ENCODE peak calls at places on chromosome 13, in seven cellular contexts. One of them, this sample, is unnamed.
A peak's percentile ranks its signal among the peaks of the same experiment; 100 is the strongest.

GRCh38 chr13:39148513-39148961 is 110.3 kb downstream of the NHLRC3 start:
- DNase-seq in AG09319: peak; percentile 2
- DNase-seq in COR-L47: peak; percentile 56
- DNase-seq in mucosa of descending colon: no peak
- DNase-seq in AG08395: peak; percentile 55
- DNase-seq in NCI-H1417: peak; percentile 22
- DNase-seq in H54: no peak
- DNase-seq in this sample: peak; percentile 52

GRCh38 chr13:99813346-99814095 is 158.0 kb downstream of the ZIC5 start:
- DNase-seq in AG09319: no peak
- DNase-seq in mucosa of descending colon: no peak
- DNase-seq in NCI-H1417: no peak
- DNase-seq in H54: no peak
- DNase-seq in AG08395: no peak
- DNase-seq in COR-L47: no peak
- DNase-seq in this sample: no peak

GRCh38 chr13:88622362-88622973 is 951.3 kb downstream of the SLITRK5 start:
- DNase-seq in H54: no peak
- DNase-seq in NCI-H1417: no peak
- DNase-seq in AG09319: no peak
- DNase-seq in AG08395: no peak
- DNase-seq in COR-L47: no peak
- DNase-seq in mucosa of descending colon: no peak
- DNase-seq in this sample: no peak

GRCh38 chr13:109938255-109938936 is 152.0 kb upstream of the IRS2 start:
- DNase-seq in H54: no peak
- DNase-seq in COR-L47: no peak
- DNase-seq in mucosa of descending colon: no peak
- DNase-seq in NCI-H1417: no peak
- DNase-seq in AG09319: no peak
- DNase-seq in AG08395: peak; percentile 25
- DNase-seq in this sample: peak; percentile 30

GRCh38 chr13:29452773-29453574 is 142.5 kb downstream of the SLC7A1 start:
- DNase-seq in AG09319: no peak
- DNase-seq in H54: no peak
- DNase-seq in AG08395: peak; percentile 60
- DNase-seq in mucosa of descending colon: no peak
- DNase-seq in COR-L47: no peak
- DNase-seq in NCI-H1417: no peak
- DNase-seq in this sample: no peak

GRCh38 chr13:69418319-69418718 is 689.3 kb upstream of the ATXN8OS start:
- DNase-seq in H54: no peak
- DNase-seq in COR-L47: no peak
- DNase-seq in NCI-H1417: no peak
- DNase-seq in AG08395: no peak
- DNase-seq in mucosa of descending colon: no peak
- DNase-seq in AG09319: no peak
- DNase-seq in this sample: no peak

GRCh38 chr13:72181661-72182060 is 314.7 kb upstream of the DACH1 start:
- DNase-seq in COR-L47: no peak
- DNase-seq in H54: no peak
- DNase-seq in mucosa of descending colon: no peak
- DNase-seq in NCI-H1417: no peak
- DNase-seq in AG08395: no peak
- DNase-seq in AG09319: no peak
- DNase-seq in this sample: no peak

GRCh38 chr13:24131749-24132148 is 28.8 kb upstream of the SPATA13 start:
- DNase-seq in AG08395: no peak
- DNase-seq in AG09319: no peak
- DNase-seq in NCI-H1417: no peak
- DNase-seq in mucosa of descending colon: no peak
- DNase-seq in H54: no peak
- DNase-seq in COR-L47: no peak
- DNase-seq in this sample: no peak

GRCh38 chr13:63438951-63439350 is 2023.3 kb upstream of the PCDH20 start:
- DNase-seq in H54: no peak
- DNase-seq in COR-L47: no peak
- DNase-seq in AG09319: no peak
- DNase-seq in mucosa of descending colon: no peak
- DNase-seq in AG08395: no peak
- DNase-seq in NCI-H1417: no peak
- DNase-seq in this sample: no peak

GRCh38 chr13:42396901-42397670 is 125.1 kb downstream of the AKAP11 start:
- DNase-seq in mucosa of descending colon: no peak
- DNase-seq in NCI-H1417: no peak
- DNase-seq in COR-L47: no peak
- DNase-seq in AG08395: no peak
- DNase-seq in H54: no peak
- DNase-seq in AG09319: no peak
- DNase-seq in this sample: no peak

GRCh38 chr13:92590503-92590908 is 636.1 kb upstream of the GPC6 start:
- DNase-seq in AG09319: no peak
- DNase-seq in H54: no peak
- DNase-seq in NCI-H1417: no peak
- DNase-seq in mucosa of descending colon: no peak
- DNase-seq in COR-L47: no peak
- DNase-seq in AG08395: no peak
- DNase-seq in this sample: peak; percentile 60

GRCh38 chr13:108155185-108156106 is 59.9 kb downstream of the LIG4 start:
- DNase-seq in H54: peak; percentile 25
- DNase-seq in COR-L47: peak; percentile 44
- DNase-seq in NCI-H1417: peak; percentile 66
- DNase-seq in AG09319: no peak
- DNase-seq in mucosa of descending colon: peak; percentile 86
- DNase-seq in AG08395: peak; percentile 33
- DNase-seq in this sample: peak; percentile 38

GRCh38 chr13:104898484-104898883 is 1637.0 kb downstream of the EFNB2 start:
- DNase-seq in COR-L47: no peak
- DNase-seq in AG09319: no peak
- DNase-seq in AG08395: no peak
- DNase-seq in NCI-H1417: no peak
- DNase-seq in mucosa of descending colon: no peak
- DNase-seq in H54: no peak
- DNase-seq in this sample: no peak

GRCh38 chr13:69291292-69291906 is 816.2 kb upstream of the ATXN8OS start:
- DNase-seq in COR-L47: no peak
- DNase-seq in AG09319: no peak
- DNase-seq in mucosa of descending colon: no peak
- DNase-seq in AG08395: no peak
- DNase-seq in H54: no peak
- DNase-seq in NCI-H1417: no peak
- DNase-seq in this sample: no peak

GRCh38 chr13:75687145-75687763 is 51.1 kb downstream of the LMO7 start:
- DNase-seq in H54: no peak
- DNase-seq in NCI-H1417: peak; percentile 14
- DNase-seq in AG08395: peak; percentile 28
- DNase-seq in mucosa of descending colon: peak; percentile 9
- DNase-seq in COR-L47: peak; percentile 24
- DNase-seq in AG09319: no peak
- DNase-seq in this sample: peak; percentile 57

GRCh38 chr13:43573787-43574562 is 212.8 kb downstream of the ENOX1 start:
- DNase-seq in AG09319: no peak
- DNase-seq in COR-L47: no peak
- DNase-seq in AG08395: no peak
- DNase-seq in H54: no peak
- DNase-seq in NCI-H1417: no peak
- DNase-seq in mucosa of descending colon: no peak
- DNase-seq in this sample: no peak

GRCh38 chr13:21668665-21669599 is 1.9 kb upstream of the FGF9 start:
- DNase-seq in AG08395: peak; percentile 40
- DNase-seq in NCI-H1417: peak; percentile 34
- DNase-seq in mucosa of descending colon: peak; percentile 40
- DNase-seq in COR-L47: peak; percentile 40
- DNase-seq in H54: no peak
- DNase-seq in AG09319: no peak
- DNase-seq in this sample: peak; percentile 33

GRCh38 chr13:49579501-49579900 is 5.9 kb downstream of the RCBTB1 start:
- DNase-seq in COR-L47: no peak
- DNase-seq in H54: no peak
- DNase-seq in mucosa of descending colon: no peak
- DNase-seq in NCI-H1417: no peak
- DNase-seq in AG08395: no peak
- DNase-seq in AG09319: no peak
- DNase-seq in this sample: no peak

GRCh38 chr13:47190696-47191095 is 293.8 kb upstream of the HTR2A start:
- DNase-seq in H54: no peak
- DNase-seq in COR-L47: no peak
- DNase-seq in AG08395: no peak
- DNase-seq in mucosa of descending colon: no peak
- DNase-seq in AG09319: no peak
- DNase-seq in NCI-H1417: no peak
- DNase-seq in this sample: no peak

GRCh38 chr13:50626031-50626643 is 217.4 kb downstream of the DLEU7 start:
- DNase-seq in H54: no peak
- DNase-seq in AG08395: peak; percentile 63
- DNase-seq in NCI-H1417: no peak
- DNase-seq in AG09319: no peak
- DNase-seq in mucosa of descending colon: no peak
- DNase-seq in COR-L47: no peak
- DNase-seq in this sample: peak; percentile 49

GRCh38 chr13:80989241-80989640 is 648.3 kb upstream of the SPRY2 start:
- DNase-seq in AG09319: no peak
- DNase-seq in COR-L47: no peak
- DNase-seq in NCI-H1417: no peak
- DNase-seq in H54: no peak
- DNase-seq in mucosa of descending colon: no peak
- DNase-seq in AG08395: no peak
- DNase-seq in this sample: no peak

GRCh38 chr13:20033486-20033885 is 75.0 kb downstream of the ZMYM2 start:
- DNase-seq in COR-L47: no peak
- DNase-seq in AG09319: no peak
- DNase-seq in mucosa of descending colon: no peak
- DNase-seq in AG08395: no peak
- DNase-seq in H54: no peak
- DNase-seq in NCI-H1417: no peak
- DNase-seq in this sample: no peak

GRCh38 chr13:110442946-110443632 is 118.4 kb downstream of the RAB20 start:
- DNase-seq in NCI-H1417: no peak
- DNase-seq in mucosa of descending colon: no peak
- DNase-seq in COR-L47: no peak
- DNase-seq in H54: peak; percentile 68
- DNase-seq in AG09319: no peak
- DNase-seq in AG08395: peak; percentile 33
- DNase-seq in this sample: peak; percentile 72

GRCh38 chr13:109479991-109480696 is 306.2 kb downstream of the IRS2 start:
- DNase-seq in mucosa of descending colon: no peak
- DNase-seq in AG08395: no peak
- DNase-seq in COR-L47: no peak
- DNase-seq in NCI-H1417: no peak
- DNase-seq in H54: no peak
- DNase-seq in AG09319: no peak
- DNase-seq in this sample: no peak

GRCh38 chr13:113816925-113817859 is 46.7 kb downstream of the GAS6 start:
- DNase-seq in COR-L47: peak; percentile 84
- DNase-seq in AG09319: no peak
- DNase-seq in AG08395: peak; percentile 86
- DNase-seq in mucosa of descending colon: peak; percentile 96
- DNase-seq in NCI-H1417: peak; percentile 74
- DNase-seq in H54: peak; percentile 87
- DNase-seq in this sample: peak; percentile 34

GRCh38 chr13:29676535-29676934 is 81.0 kb upstream of the SLC7A1 start:
- DNase-seq in H54: peak; percentile 11
- DNase-seq in AG08395: peak; percentile 45
- DNase-seq in AG09319: no peak
- DNase-seq in COR-L47: no peak
- DNase-seq in mucosa of descending colon: peak; percentile 6
- DNase-seq in NCI-H1417: no peak
- DNase-seq in this sample: no peak

GRCh38 chr13:73556902-73557301 is 498.1 kb downstream of the KLF5 start:
- DNase-seq in COR-L47: no peak
- DNase-seq in AG08395: no peak
- DNase-seq in NCI-H1417: no peak
- DNase-seq in AG09319: no peak
- DNase-seq in H54: no peak
- DNase-seq in mucosa of descending colon: no peak
- DNase-seq in this sample: no peak

GRCh38 chr13:79455331-79455730 is 25.6 kb upstream of the NDFIP2 start:
- DNase-seq in mucosa of descending colon: no peak
- DNase-seq in COR-L47: no peak
- DNase-seq in AG09319: no peak
- DNase-seq in NCI-H1417: no peak
- DNase-seq in AG08395: no peak
- DNase-seq in H54: no peak
- DNase-seq in this sample: no peak

GRCh38 chr13:105611424-105611823 is 924.0 kb downstream of the EFNB2 start:
- DNase-seq in mucosa of descending colon: no peak
- DNase-seq in AG08395: peak; percentile 67
- DNase-seq in NCI-H1417: no peak
- DNase-seq in AG09319: no peak
- DNase-seq in COR-L47: no peak
- DNase-seq in H54: peak; percentile 27
- DNase-seq in this sample: peak; percentile 69

GRCh38 chr13:99028890-99029289 is 51.0 kb upstream of the DOCK9 start:
- DNase-seq in NCI-H1417: no peak
- DNase-seq in H54: no peak
- DNase-seq in mucosa of descending colon: peak; percentile 40
- DNase-seq in COR-L47: no peak
- DNase-seq in AG09319: no peak
- DNase-seq in AG08395: no peak
- DNase-seq in this sample: no peak

GRCh38 chr13:29713841-29714240 is 118.4 kb upstream of the SLC7A1 start:
- DNase-seq in mucosa of descending colon: no peak
- DNase-seq in NCI-H1417: no peak
- DNase-seq in H54: no peak
- DNase-seq in AG08395: no peak
- DNase-seq in COR-L47: no peak
- DNase-seq in AG09319: no peak
- DNase-seq in this sample: no peak

GRCh38 chr13:101515504-101515903 is 63.0 kb downstream of the ITGBL1 start:
- DNase-seq in mucosa of descending colon: no peak
- DNase-seq in H54: no peak
- DNase-seq in AG09319: no peak
- DNase-seq in COR-L47: no peak
- DNase-seq in AG08395: no peak
- DNase-seq in NCI-H1417: no peak
- DNase-seq in this sample: no peak

GRCh38 chr13:28494861-28495585 is at the start of gene FLT1:
- DNase-seq in mucosa of descending colon: no peak
- DNase-seq in AG09319: no peak
- DNase-seq in NCI-H1417: no peak
- DNase-seq in AG08395: peak; percentile 42
- DNase-seq in COR-L47: no peak
- DNase-seq in H54: no peak
- DNase-seq in this sample: no peak